ENCODE peak calls at places on chromosomes 4 and X, in six cellular contexts. B, T, J, Z, V and I are unnamed samples.

GRCh38 chr4:158176108-158176507 is 3.3 kb upstream of the GASK1B start:
- DNase-seq in J (peak; percentile 31), Z (no peak), T (no peak), V (peak; percentile 25), B (no peak), I (peak; percentile 68)

GRCh38 chr4:62683799-62684566 is 1483.9 kb downstream of the ADGRL3 start:
- DNase-seq in T (no peak), B (no peak), J (no peak), V (no peak), Z (no peak), I (no peak)

GRCh38 chr4:152243890-152244595 is 291.8 kb downstream of the FBXW7 start:
- DNase-seq in J (no peak), V (no peak), Z (peak; percentile 2), B (no peak), T (no peak), I (no peak)

GRCh38 chrX:22041931-22042530 is 9.9 kb downstream of the PHEX start:
- DNase-seq in B (no peak), J (no peak), V (no peak), Z (no peak), T (no peak), I (no peak)

GRCh38 chr4:102694791-102695190 is 66.0 kb downstream of the MANBA start:
- DNase-seq in V (no peak), B (no peak), J (no peak), T (no peak), Z (no peak), I (no peak)

GRCh38 chrX:69136546-69137331 is 28.5 kb downstream of the PJA1 start:
- DNase-seq in B (no peak), J (no peak), Z (peak; percentile 32), V (no peak), T (peak; percentile 42), I (no peak)

GRCh38 chr4:48483777-48484493 is 792 bp downstream of the SLC10A4 start:
- DNase-seq in B (no peak), T (no peak), J (no peak), Z (no peak), V (no peak), I (no peak)

GRCh38 chr4:56874166-56874565 is 33.5 kb upstream of the REST start:
- DNase-seq in Z (no peak), V (peak; percentile 56), T (peak; percentile 23), B (no peak), J (peak; percentile 17), I (no peak)

GRCh38 chr4:184293552-184293951 is 75.9 kb upstream of the ENPP6 start:
- DNase-seq in J (no peak), T (no peak), B (no peak), V (peak; percentile 37), Z (no peak), I (peak; percentile 32)

GRCh38 chr4:72567036-72567435 is 2.0 kb downstream of the ADAMTS3 start:
- DNase-seq in Z (no peak), B (no peak), V (no peak), J (no peak), T (no peak), I (no peak)

GRCh38 chr4:65580551-65580950 is 89.7 kb downstream of the EPHA5 start:
- DNase-seq in Z (no peak), V (no peak), J (no peak), B (no peak), T (no peak), I (no peak)

GRCh38 chrX:27765718-27766117 is 42.1 kb upstream of the MAGEB10 start:
- DNase-seq in Z (no peak), B (no peak), V (no peak), T (no peak), J (no peak), I (no peak)

GRCh38 chr4:76208005-76208765 is 5.4 kb downstream of the SCARB2 start:
- DNase-seq in V (peak; percentile 82), J (peak; percentile 75), B (peak; percentile 76), T (no peak), Z (peak; percentile 94), I (peak; percentile 90)

GRCh38 chr4:74790652-74791051 is 3.7 kb downstream of the BTC start:
- DNase-seq in J (no peak), V (no peak), B (no peak), T (no peak), Z (no peak), I (no peak)

GRCh38 chr4:24928708-24929107 is 15.9 kb upstream of the CCDC149 start:
- DNase-seq in T (no peak), V (no peak), J (no peak), Z (no peak), B (no peak), I (no peak)

GRCh38 chr4:61211781-61212180 is 11.7 kb downstream of the ADGRL3 start:
- DNase-seq in V (no peak), J (no peak), Z (no peak), T (no peak), B (no peak), I (no peak)

GRCh38 chr4:188660796-188661195 is 521.6 kb downstream of the TRIML1 start:
- DNase-seq in T (no peak), B (no peak), V (no peak), J (no peak), Z (no peak), I (no peak)

GRCh38 chr4:2363056-2363719 is 55.3 kb downstream of the ZFYVE28 start:
- DNase-seq in B (no peak), V (no peak), Z (no peak), J (no peak), T (peak; percentile 58), I (peak; percentile 83)

GRCh38 chr4:133190098-133190497 is 41.0 kb downstream of the PCDH10 start:
- DNase-seq in V (no peak), B (no peak), T (no peak), Z (peak; percentile 5), J (no peak), I (no peak)

GRCh38 chrX:118116308-118117068 is at the start of gene KLHL13:
- DNase-seq in T (peak; percentile 64), Z (peak; percentile 39), B (peak; percentile 67), V (peak; percentile 26), J (no peak), I (peak; percentile 54)

GRCh38 chrX:27619975-27620374 is 29.8 kb downstream of the DCAF8L2 start:
- DNase-seq in Z (peak; percentile 25), J (no peak), V (no peak), T (peak; percentile 13), B (no peak), I (no peak)

GRCh38 chrX:17597836-17598434 is 139.4 kb upstream of the SCML1 start:
- DNase-seq in V (peak; percentile 75), B (no peak), T (no peak), J (no peak), Z (peak; percentile 77), I (peak; percentile 79)

GRCh38 chrX:14801136-14801535 is 71.7 kb downstream of the FANCB start:
- DNase-seq in T (no peak), Z (no peak), J (peak; percentile 69), B (no peak), V (no peak), I (no peak)

GRCh38 chr4:49032440-49033161 is 46.5 kb downstream of the CWH43 start:
- DNase-seq in V (no peak), J (no peak), Z (no peak), B (no peak), T (no peak), I (no peak)

GRCh38 chrX:34371740-34372139 is 239.6 kb upstream of the FAM47A start:
- DNase-seq in V (no peak), T (no peak), B (no peak), J (no peak), Z (no peak), I (no peak)

GRCh38 chr4:106588906-106589305 is 220.3 kb upstream of the GIMD1 start:
- DNase-seq in T (no peak), J (peak; percentile 54), V (no peak), Z (no peak), B (no peak), I (no peak)

GRCh38 chr4:48578132-48578964 is 88.3 kb downstream of the ZAR1 start:
- DNase-seq in Z (peak; percentile 86), T (peak; percentile 75), V (peak; percentile 59), B (no peak), J (no peak), I (peak; percentile 68)

GRCh38 chrX:115330498-115331138 is 41.1 kb downstream of the LUZP4 start:
- DNase-seq in T (peak; percentile 79), V (peak; percentile 21), B (peak; percentile 45), J (peak; percentile 0), Z (peak; percentile 77), I (peak; percentile 33)

GRCh38 chr4:130922955-130923354 is 1827.0 kb downstream of the C4orf33 start:
- DNase-seq in V (no peak), Z (no peak), B (no peak), T (no peak), J (no peak), I (no peak)

GRCh38 chrX:10677490-10677889 is 57.1 kb upstream of the MID1 start:
- DNase-seq in T (peak; percentile 42), J (no peak), B (no peak), Z (peak; percentile 27), V (no peak), I (no peak)

GRCh38 chr4:70746179-70746839 is 24.5 kb downstream of the RUFY3 start:
- DNase-seq in J (no peak), Z (peak; percentile 66), T (no peak), B (no peak), V (no peak), I (no peak)
- H3K4me1 ChIP-seq in J (no peaks in the 10 kb centered on the region), Z (peaks cover 2% of the 10 kb centered on the region), T (peaks cover 11% of the 10 kb centered on the region), B (peaks cover 3% of the 10 kb centered on the region), V (no peaks in the 10 kb centered on the region), I (peaks cover 10% of the 10 kb centered on the region)

GRCh38 chr4:3389186-3389878 is 52.4 kb upstream of the HGFAC start:
- DNase-seq in J (no peak), B (no peak), Z (no peak), T (no peak), V (no peak), I (no peak)

GRCh38 chr4:3389879-3390840 is 51.6 kb upstream of the HGFAC start:
- DNase-seq in Z (no peak), T (peak; percentile 28), V (no peak), B (no peak), J (no peak), I (no peak)

GRCh38 chr4:3387154-3387942 is 54.4 kb upstream of the HGFAC start:
- DNase-seq in V (no peak), J (no peak), T (no peak), B (no peak), Z (no peak), I (no peak)

GRCh38 chr4:3387943-3388348 is 53.8 kb upstream of the HGFAC start:
- DNase-seq in J (peak; percentile 38), V (peak; percentile 74), B (peak; percentile 90), T (peak; percentile 44), Z (peak; percentile 25), I (peak; percentile 41)

GRCh38 chr4:3388461-3389185 is 53.1 kb upstream of the HGFAC start:
- DNase-seq in J (peak; percentile 46), V (no peak), Z (peak; percentile 60), T (peak; percentile 78), B (no peak), I (no peak)
- H3K27ac ChIP-seq in J (peak overlapping the region; percentile 98), V (peak overlapping the region; percentile 73), Z (peak overlapping the region; percentile 64), T (peak overlapping the region; percentile 88), B (peak overlapping the region; percentile 87), I (peak overlapping the region; percentile 46)

DNA sequence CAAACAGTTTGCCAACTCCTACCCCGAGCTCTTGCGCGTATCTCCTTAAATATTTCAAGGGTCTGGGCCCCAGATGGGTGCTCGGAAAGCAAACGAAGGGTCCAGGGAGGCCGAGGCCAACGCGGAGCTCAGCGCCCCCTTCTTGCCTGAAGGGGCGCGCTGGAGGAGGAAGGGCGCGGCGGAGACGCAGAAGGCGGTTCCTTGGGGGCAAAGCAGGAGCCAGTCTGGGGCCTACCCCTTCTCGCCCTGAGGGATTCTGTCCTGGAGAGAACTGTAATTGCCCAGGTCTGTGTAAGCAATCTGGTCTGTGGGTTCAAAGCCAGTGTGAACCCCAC is 4.0 kb upstream of the SFRP2 start:
- DNase-seq in B (no peak), V (no peak), T (no peak), J (no peak), Z (no peak), I (no peak)
- H3K27me3 ChIP-seq in B (peaks cover 22% of the 10 kb centered on the region), V (peaks cover 80% of the 10 kb centered on the region), T (peaks cover 48% of the 10 kb centered on the region), J (peaks cover 100% of the 10 kb centered on the region), Z (peaks cover 31% of the 10 kb centered on the region), I (peaks cover 5% of the 10 kb centered on the region)

GRCh38 chr4:112168719-112169500 is 23.7 kb downstream of the FAM241A start:
- DNase-seq in Z (no peak), V (no peak), J (no peak), B (no peak), T (no peak), I (no peak)
- H3K4me1 ChIP-seq in Z (no peaks in the 10 kb centered on the region), V (no peaks in the 10 kb centered on the region), J (peaks cover 39% of the 10 kb centered on the region), B (peaks cover 14% of the 10 kb centered on the region), T (no peaks in the 10 kb centered on the region), I (no peaks in the 10 kb centered on the region)